ENCODE peak calls at places on chromosomes 3 and 15, in seven cellular contexts. O is fibroblast of mammary gland, S is astrocyte of the spinal cord, U is neural progenitor cell, G is heart left ventricle, Y is lower lobe of right lung, Q is gastrocnemius medialis. J is an unnamed sample.

GRCh38 chr15:79923515-79924169 is 26.8 kb upstream of the MTHFS start:
- DNase-seq in O (peak; percentile 90), S (peak; percentile 96), U (peak; percentile 99), G (peak; percentile 96), Y (peak; percentile 98), Q (peak; percentile 69), J (peak; percentile 97)

GRCh38 chr3:142501004-142501926 is 53.4 kb upstream of the XRN1 start:
- DNase-seq in O (peak; percentile 86), S (peak; percentile 73), U (no peak), G (no peak), Y (no peak), Q (no peak), J (no peak)

GRCh38 chr15:89690276-89691218 is at the start of the genes PEX11A and WDR93:
- DNase-seq in O (peak; percentile 58), S (peak; percentile 62), U (peak; percentile 87), G (peak; percentile 88), Y (peak; percentile 92), Q (peak; percentile 70), J (peak; percentile 88)

GRCh38 chr3:42562047-42562907 is 19.5 kb downstream of the SEC22C start:
- DNase-seq in O (peak; percentile 34), S (no peak), U (no peak), G (no peak), Y (no peak), Q (no peak), J (no peak)

GRCh38 chr3:8525893-8526292 is 24.3 kb downstream of the LMCD1 start:
- DNase-seq in O (no peak), S (no peak), U (no peak), G (no peak), Y (no peak), Q (no peak), J (no peak)

GRCh38 chr3:42080452-42080872 is 10.7 kb upstream of the TRAK1 start:
- DNase-seq in O (peak; percentile 75), S (no peak), U (no peak), G (no peak), Y (no peak), Q (no peak), J (no peak)

GRCh38 chr15:48972750-48973503 is 9.2 kb upstream of the SHC4 start:
- DNase-seq in O (no peak), S (no peak), U (no peak), G (no peak), Y (no peak), Q (no peak), J (no peak)

GRCh38 chr3:44584646-44585501 is at the start of gene ZNF660:
- DNase-seq in O (peak; percentile 62), S (peak; percentile 85), U (peak; percentile 97), G (peak; percentile 74), Y (peak; percentile 64), Q (peak; percentile 3), J (no peak)

GRCh38 chr15:63447277-63447676 is 57.1 kb upstream of the USP3 start:
- DNase-seq in O (no peak), S (no peak), U (no peak), G (no peak), Y (no peak), Q (no peak), J (no peak)

GRCh38 chr3:109339714-109340648 is 2.6 kb upstream of the DPPA4 start:
- DNase-seq in O (no peak), S (no peak), U (no peak), G (no peak), Y (no peak), Q (no peak), J (no peak)

GRCh38 chr3:111077384-111077783 is 5.8 kb downstream of the NECTIN3 start:
- DNase-seq in O (no peak), S (no peak), U (no peak), G (no peak), Y (no peak), Q (no peak), J (no peak)
- TF ChIP-seq CTCF in O (no peak), S (no peak), U (no peak), G (no peak), Y (no peak), Q (no peak), J (no peak)

DNA sequence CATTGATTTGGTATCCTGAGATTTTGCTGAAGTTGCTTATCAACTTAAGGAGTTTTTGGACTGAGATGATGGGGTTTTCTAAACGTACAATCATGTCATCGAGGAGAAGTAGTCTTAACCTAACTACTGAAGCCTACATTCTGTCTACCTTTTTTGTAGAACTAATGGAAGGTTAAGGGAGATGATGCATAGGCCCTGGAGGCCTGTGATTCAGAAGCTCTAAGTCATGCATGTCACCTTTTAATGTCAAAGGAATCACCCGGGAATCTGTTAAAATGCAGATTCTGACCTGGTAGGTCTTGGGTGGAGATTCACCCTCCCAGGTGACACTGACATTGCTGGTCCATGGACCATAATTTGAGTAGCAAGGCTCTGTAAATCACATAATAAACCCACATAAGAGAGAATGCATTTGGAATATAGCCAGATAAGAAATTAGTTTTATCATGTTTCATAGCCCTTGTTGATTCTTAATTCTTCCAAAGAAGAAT is 64.9 kb downstream of the GHSR start:
- DNase-seq in O (no peak), S (no peak), U (no peak), G (no peak), Y (no peak), Q (no peak), J (no peak)
- TF ChIP-seq CTCF in O (no peak), S (no peak), U (no peak), G (no peak), Y (no peak), Q (no peak), J (no peak)

GRCh38 chr15:51195459-51195858 is 100.8 kb upstream of the TNFAIP8L3 start:
- DNase-seq in O (peak; percentile 35), S (no peak), U (no peak), G (no peak), Y (no peak), Q (no peak), J (no peak)

GRCh38 chr15:51200791-51201190 is 106.1 kb upstream of the TNFAIP8L3 start:
- DNase-seq in O (peak; percentile 60), S (no peak), U (no peak), G (no peak), Y (no peak), Q (no peak), J (no peak)

GRCh38 chr15:51199541-51199940 is 104.8 kb upstream of the TNFAIP8L3 start:
- DNase-seq in O (no peak), S (no peak), U (no peak), G (no peak), Y (no peak), Q (no peak), J (no peak)

GRCh38 chr15:51202783-51203182 is 108.1 kb upstream of the TNFAIP8L3 start:
- DNase-seq in O (peak; percentile 47), S (no peak), U (no peak), G (no peak), Y (no peak), Q (no peak), J (no peak)

DNA sequence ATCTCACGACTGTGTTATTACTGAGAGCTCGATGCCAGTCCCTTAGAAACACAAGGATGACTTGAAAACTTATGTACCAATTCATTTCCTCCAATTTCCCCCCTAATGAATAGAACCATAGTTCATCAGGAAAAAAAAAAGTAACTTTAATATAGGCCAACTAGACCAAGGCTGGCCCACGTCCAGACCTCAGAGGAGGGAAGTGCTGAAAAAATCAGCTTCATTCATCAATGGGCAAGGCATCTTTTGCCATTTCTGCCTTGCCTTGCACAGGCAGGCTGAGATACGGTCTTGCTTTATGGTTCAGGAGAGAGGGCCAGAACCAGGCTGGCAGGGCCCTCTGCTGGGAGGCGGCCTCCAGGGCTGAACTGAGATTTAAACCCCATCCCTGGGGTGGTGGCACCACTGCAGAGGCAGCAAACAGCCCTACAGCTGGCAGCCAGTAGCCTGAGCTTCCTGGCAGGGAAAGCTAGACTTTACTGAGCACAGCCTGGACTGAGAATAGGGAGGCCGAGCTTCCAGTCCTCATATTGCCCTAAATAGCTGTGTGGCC is 104.1 kb upstream of the TNFAIP8L3 start:
- DNase-seq in O (peak; percentile 18), S (no peak), U (no peak), G (no peak), Y (no peak), Q (no peak), J (no peak)
- TF ChIP-seq CTCF in O (no peak), S (peak; percentile 3), U (no peak), G (no peak), Y (no peak), Q (no peak), J (no peak)

GRCh38 chr3:125410922-125411321 is 35.8 kb upstream of the ZNF148 start:
- DNase-seq in O (no peak), S (no peak), U (no peak), G (no peak), Y (no peak), Q (no peak), J (no peak)
- TF ChIP-seq CTCF in O (no peak), S (no peak), U (no peak), G (no peak), Y (no peak), Q (no peak), J (no peak)

J was measured in chondrocyte.